ENCODE peak calls at places on chromosomes 2 and 18, in nine cellular contexts. D is GM10248, Q is heart left ventricle, Z is natural killer cell, G is pancreas, E is choroid plexus epithelial cell, K is cardiac fibroblast, P is psoas muscle, O is mesothelial cell of epicardium. M is an unnamed sample.

GRCh38 chr2:146659976-146660375 is 1184.9 kb upstream of the ACVR2A start:
- DNase-seq in E (peak), Q (no peak), K (no peak), G (no peak), P (no peak), D (no peak), O (no peak), Z (no peak), M (no peak)

GRCh38 chr2:181891966-181892794 is 650 bp downstream of the ITPRID2 start:
- DNase-seq in Q (peak), K (peak), Z (peak), G (peak), E (peak), O (peak), P (peak), D (peak), M (peak)

GRCh38 chr2:75035444-75036353 is 77.3 kb downstream of the POLE4 start:
- DNase-seq in K (peak), Q (no peak), G (no peak), E (peak), O (no peak), P (no peak), Z (no peak), D (no peak), M (no peak)

GRCh38 chr18:48371854-48372598 is 37.2 kb downstream of the ZBTB7C start:
- DNase-seq in E (no peak), P (no peak), O (no peak), G (no peak), K (no peak), D (no peak), Q (no peak), Z (no peak), M (peak)

GRCh38 chr2:71989671-71990070 is 158.0 kb downstream of the CYP26B1 start:
- DNase-seq in Q (no peak), G (no peak), Z (no peak), K (no peak), E (no peak), P (no peak), O (no peak), D (no peak), M (no peak)

GRCh38 chr2:27870724-27871123 is 19.5 kb downstream of the RBKS start:
- DNase-seq in P (no peak), Z (no peak), Q (no peak), G (no peak), O (no peak), E (no peak), D (no peak), K (no peak), M (no peak)

GRCh38 chr2:233259745-233260144 is 8.3 kb downstream of the ATG16L1 start:
- DNase-seq in K (no peak), G (no peak), D (no peak), P (no peak), Q (no peak), Z (no peak), O (no peak), E (no peak), M (no peak)

GRCh38 chr2:96864343-96865091 is 5.4 kb downstream of the SEMA4C start:
- DNase-seq in G (no peak), Q (no peak), D (no peak), Z (no peak), O (no peak), K (no peak), E (no peak), P (peak), M (no peak)

GRCh38 chr2:46298522-46299351 is 1.5 kb downstream of the EPAS1 start:
- DNase-seq in Q (peak), O (peak), D (peak), Z (peak), P (peak), E (peak), G (peak), K (peak), M (no peak)

GRCh38 chr2:157304811-157305712 is 20.6 kb downstream of the ERMN start:
- DNase-seq in Q (no peak), K (peak), G (no peak), D (no peak), Z (no peak), P (no peak), E (peak), O (no peak), M (no peak)

GRCh38 chr18:49565656-49566055 is 3.8 kb downstream of the LIPG start:
- DNase-seq in Z (no peak), P (no peak), E (peak), G (peak), K (peak), D (no peak), O (no peak), Q (peak), M (no peak)

GRCh38 chr2:79040967-79041582 is 15.6 kb downstream of the REG3G start:
- DNase-seq in K (no peak), P (no peak), D (no peak), E (no peak), O (no peak), Z (no peak), Q (no peak), G (no peak), M (no peak)

GRCh38 chr18:77080283-77080682 is 52.3 kb downstream of the MBP start:
- DNase-seq in E (no peak), Z (peak), D (no peak), O (no peak), K (no peak), P (no peak), G (no peak), Q (no peak), M (no peak)

GRCh38 chr2:96159084-96159830 is 14.0 kb upstream of the DUSP2 start:
- DNase-seq in Z (no peak), D (peak), P (no peak), K (no peak), Q (no peak), E (no peak), G (no peak), O (no peak), M (no peak)

GRCh38 chr2:86673976-86674670 is 46.0 kb upstream of the RMND5A start:
- DNase-seq in Q (no peak), K (peak), Z (no peak), O (no peak), G (no peak), D (no peak), E (peak), P (no peak), M (no peak)

GRCh38 chr2:31980674-31981356 is 30.0 kb downstream of the MEMO1 start:
- DNase-seq in E (peak), K (peak), Z (no peak), Q (no peak), D (peak), P (no peak), G (no peak), O (no peak), M (no peak)

GRCh38 chr2:72780483-72780882 is 45.4 kb downstream of the EXOC6B start:
- DNase-seq in O (no peak), K (peak), P (no peak), Q (no peak), E (peak), D (no peak), G (no peak), Z (no peak), M (no peak)

GRCh38 chr18:8367217-8367988 is 241.8 kb upstream of the RAB12 start:
- DNase-seq in P (peak), G (peak), K (peak), E (peak), Q (peak), Z (no peak), D (peak), O (peak), M (no peak)

GRCh38 chr2:235555356-235555755 is 61.5 kb downstream of the AGAP1 start:
- DNase-seq in Q (no peak), Z (no peak), P (no peak), E (no peak), O (no peak), D (no peak), K (no peak), G (peak), M (no peak)

GRCh38 chr2:230816735-230817134 is 48.0 kb upstream of the ITM2C start:
- DNase-seq in Z (no peak), G (peak), K (no peak), Q (no peak), O (no peak), E (no peak), D (no peak), P (peak), M (no peak)

GRCh38 chr2:33497177-33497787 is 20.8 kb downstream of the RASGRP3 start:
- DNase-seq in Z (no peak), K (peak), P (no peak), E (peak), O (no peak), D (peak), G (no peak), Q (no peak), M (no peak)

GRCh38 chr2:165064743-165065142 is 109.4 kb upstream of the SLC38A11 start:
- DNase-seq in E (no peak), O (no peak), D (no peak), Q (no peak), Z (no peak), G (no peak), K (no peak), P (no peak), M (no peak)

GRCh38 chr2:98236935-98237334 is 109.3 kb upstream of the CNGA3 start:
- DNase-seq in D (no peak), P (no peak), G (no peak), Z (no peak), O (no peak), K (no peak), E (no peak), Q (no peak), M (no peak)

GRCh38 chr2:40758778-40759177 is 306.9 kb upstream of the SLC8A1 start:
- DNase-seq in O (no peak), D (no peak), K (peak), G (no peak), E (no peak), Z (no peak), P (no peak), Q (no peak), M (no peak)

GRCh38 chr2:40754912-40755311 is 303.0 kb upstream of the SLC8A1 start:
- DNase-seq in Z (no peak), P (no peak), O (no peak), G (no peak), D (no peak), Q (no peak), K (no peak), E (no peak), M (no peak)

DNA sequence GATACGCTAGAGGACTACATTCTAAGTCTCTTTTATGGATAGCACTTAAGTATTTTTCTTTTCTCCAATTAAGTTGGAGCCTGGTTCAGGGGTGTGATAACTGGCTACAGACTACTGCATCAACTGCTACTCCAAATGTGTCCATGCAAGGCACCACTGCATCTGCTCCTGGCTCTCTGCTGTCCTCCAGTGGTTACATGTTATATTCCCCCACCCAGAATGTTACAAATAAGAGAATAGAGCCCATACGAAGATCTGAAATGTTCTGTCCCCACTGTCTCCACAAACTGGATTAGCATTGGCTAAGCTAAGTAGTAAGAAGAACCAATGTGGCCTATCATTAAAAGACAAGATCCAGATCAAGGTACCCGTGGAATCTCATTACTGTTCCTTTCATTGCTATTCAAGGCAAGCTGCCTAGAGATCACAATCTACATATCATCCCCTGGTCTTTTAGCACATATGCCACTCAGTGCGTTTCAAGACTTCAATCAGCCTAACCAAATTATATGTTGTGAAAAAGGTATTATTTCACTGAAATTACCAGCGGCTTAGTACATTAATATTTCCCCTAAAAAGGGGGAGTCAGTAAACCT is 308.3 kb upstream of the SLC8A1 start:
- DNase-seq in Q (peak), Z (no peak), E (peak), D (no peak), K (peak), G (no peak), P (no peak), O (no peak), M (no peak)
- TF ChIP-seq CTCF in Q (peak), Z (no peak), E (peak), D (peak), K (peak), G (peak), P (peak), O (no peak), M (peak)

GRCh38 chr2:20106746-20107145 is 55.3 kb upstream of the LAPTM4A start:
- DNase-seq in Z (peak), O (peak), G (peak), Q (peak), P (no peak), K (no peak), D (no peak), E (peak), M (no peak)

GRCh38 chr2:20100711-20101110 is 49.3 kb upstream of the LAPTM4A start:
- DNase-seq in P (no peak), Z (no peak), K (no peak), G (no peak), E (no peak), Q (no peak), D (no peak), O (no peak), M (no peak)

GRCh38 chr2:20099780-20100179 is 48.4 kb upstream of the LAPTM4A start:
- DNase-seq in E (no peak), G (no peak), D (no peak), K (no peak), Q (no peak), O (no peak), Z (no peak), P (no peak), M (no peak)

GRCh38 chr2:20104900-20105545 is 53.6 kb upstream of the LAPTM4A start:
- DNase-seq in E (no peak), O (no peak), G (no peak), P (no peak), Z (no peak), D (no peak), K (no peak), Q (no peak), M (no peak)

GRCh38 chr2:20103514-20103913 is 52.1 kb upstream of the LAPTM4A start:
- DNase-seq in K (peak), E (peak), O (no peak), Z (no peak), Q (no peak), G (no peak), D (no peak), P (no peak), M (no peak)
- TF ChIP-seq CTCF in K (peak), E (no peak), O (peak), Z (no peak), Q (no peak), G (no peak), D (peak), P (no peak), M (peak)

GRCh38 chr18:58541137-58541788 is 87.6 kb downstream of the ALPK2 start:
- DNase-seq in K (peak), P (no peak), D (no peak), O (no peak), E (peak), G (no peak), Q (no peak), Z (no peak), M (no peak)
- TF ChIP-seq CTCF in K (peak), P (peak), D (no peak), O (no peak), E (peak), G (no peak), Q (peak), Z (peak), M (no peak)

GRCh38 chr2:10913501-10914271 is 2.0 kb downstream of the KCNF1 start:
- DNase-seq in E (no peak), K (no peak), P (no peak), O (no peak), D (no peak), G (no peak), Z (no peak), Q (no peak), M (no peak)

GRCh38 chr2:10915236-10915635 is 3.5 kb downstream of the KCNF1 start:
- DNase-seq in Z (no peak), E (no peak), K (no peak), G (no peak), P (no peak), D (no peak), Q (no peak), O (no peak), M (no peak)

GRCh38 chr2:10912796-10913445 is 1.2 kb downstream of the KCNF1 start:
- DNase-seq in D (no peak), Q (no peak), P (no peak), E (no peak), G (no peak), K (no peak), Z (no peak), O (no peak), M (no peak)

GRCh38 chr2:10915731-10916331 is 4.1 kb downstream of the KCNF1 start:
- DNase-seq in O (no peak), K (no peak), D (no peak), G (no peak), Q (no peak), E (no peak), Z (no peak), P (no peak), M (no peak)

DNA sequence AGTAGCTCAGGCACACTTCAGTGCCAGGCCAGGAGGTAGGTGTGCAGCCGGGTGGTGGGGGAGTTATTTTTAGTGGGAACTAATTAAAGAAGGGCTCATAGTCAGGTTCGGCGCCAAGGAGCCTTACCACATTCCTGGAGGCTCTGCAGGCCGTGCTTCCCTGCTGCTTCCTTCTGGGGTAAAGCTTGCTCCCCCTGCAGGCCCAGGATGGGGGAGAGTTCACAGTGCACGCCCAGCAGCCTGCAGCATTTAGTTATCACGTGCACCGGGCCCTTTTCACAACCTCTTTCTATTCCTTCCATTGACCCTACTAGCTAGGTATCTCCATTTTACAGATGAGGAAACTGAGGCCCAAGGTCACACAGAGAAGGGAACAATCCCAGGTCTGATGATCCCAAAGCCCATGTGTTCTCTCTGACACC is 2.5 kb downstream of the KCNF1 start:
- DNase-seq in G (no peak), O (no peak), Z (no peak), D (no peak), P (no peak), E (peak), K (no peak), Q (no peak), M (no peak)
- TF ChIP-seq CTCF in G (no peak), O (no peak), Z (no peak), D (peak), P (no peak), E (peak), K (no peak), Q (no peak), M (peak)

DNA sequence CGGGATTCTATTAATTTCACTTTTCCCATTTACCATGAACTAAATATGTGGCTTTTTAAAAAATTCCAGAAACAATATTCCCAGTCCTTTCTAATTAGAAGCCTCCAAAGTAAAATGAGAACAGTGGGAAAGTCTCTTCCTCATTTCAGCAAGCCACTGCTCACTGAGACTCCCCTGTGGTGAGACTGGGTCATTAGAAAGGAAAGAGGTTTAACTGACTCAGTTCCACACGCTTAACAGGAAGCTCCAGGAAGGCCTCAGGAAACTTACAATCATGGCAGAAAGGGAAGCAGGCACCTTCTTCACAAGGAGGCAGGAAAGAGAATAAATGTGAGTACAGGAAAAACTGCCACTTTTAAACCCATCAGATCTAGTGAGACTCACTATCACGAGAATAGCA is 258.9 kb upstream of the CHAC2 start:
- DNase-seq in D (no peak), O (no peak), Z (no peak), Q (no peak), G (no peak), P (no peak), K (no peak), E (peak), M (no peak)
- TF ChIP-seq CTCF in D (no peak), O (no peak), Z (no peak), Q (no peak), G (no peak), P (no peak), K (no peak), E (no peak), M (no peak)

DNA sequence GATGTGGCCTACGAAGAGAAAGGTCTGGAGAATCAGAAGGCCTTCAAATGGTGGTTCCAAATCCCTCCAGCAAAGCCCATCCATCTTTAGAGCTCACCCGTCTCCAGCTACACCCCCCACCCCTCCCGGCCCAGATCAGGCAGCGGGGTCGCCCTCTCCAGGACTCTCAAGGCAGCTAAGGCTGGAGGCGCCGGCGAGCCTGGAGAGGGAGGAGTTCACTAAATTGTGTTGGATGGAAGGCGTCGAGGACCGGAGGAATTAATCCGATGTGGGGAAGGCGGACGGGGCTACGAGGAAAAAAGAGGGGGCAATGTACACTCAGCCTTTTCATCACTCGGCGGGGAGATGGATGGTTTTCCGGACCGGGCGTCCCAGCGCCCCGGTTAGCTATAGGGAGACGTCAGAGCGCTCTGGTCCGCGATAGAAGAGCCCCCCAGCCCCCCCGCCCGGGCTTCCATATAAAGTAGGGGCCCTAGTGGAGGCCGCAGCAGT is at the start of gene GRP:
- DNase-seq in K (no peak), P (no peak), Z (no peak), D (no peak), O (no peak), E (no peak), G (peak), Q (no peak), M (no peak)
- TF ChIP-seq CTCF in K (no peak), P (no peak), Z (no peak), D (no peak), O (no peak), E (no peak), G (no peak), Q (no peak), M (peak)

GRCh38 chr18:13103366-13103765 is 112.2 kb downstream of the CEP192 start:
- DNase-seq in D (no peak), Z (no peak), O (no peak), G (no peak), Q (no peak), P (no peak), K (no peak), E (peak), M (no peak)
- TF ChIP-seq CTCF in D (no peak), Z (peak), O (peak), G (no peak), Q (peak), P (no peak), K (peak), E (peak), M (peak)

GRCh38 chr18:32677578-32677977 is 95.2 kb downstream of the KLHL14 start:
- DNase-seq in K (no peak), O (no peak), Z (no peak), Q (no peak), G (no peak), D (no peak), P (no peak), E (no peak), M (no peak)

GRCh38 chr18:32684940-32685339 is 87.9 kb downstream of the KLHL14 start:
- DNase-seq in O (no peak), Z (no peak), D (no peak), P (no peak), K (no peak), E (no peak), Q (no peak), G (no peak), M (no peak)

GRCh38 chr18:32688821-32689220 is 84.0 kb downstream of the KLHL14 start:
- DNase-seq in Q (no peak), E (no peak), K (no peak), D (no peak), O (no peak), P (no peak), Z (no peak), G (no peak), M (no peak)

GRCh38 chr18:32683044-32683443 is 89.8 kb downstream of the KLHL14 start:
- DNase-seq in O (no peak), G (no peak), E (no peak), Z (no peak), K (no peak), D (no peak), Q (no peak), P (no peak), M (no peak)
- TF ChIP-seq CTCF in O (no peak), G (no peak), E (no peak), Z (no peak), K (no peak), D (no peak), Q (no peak), P (no peak), M (peak)

DNA sequence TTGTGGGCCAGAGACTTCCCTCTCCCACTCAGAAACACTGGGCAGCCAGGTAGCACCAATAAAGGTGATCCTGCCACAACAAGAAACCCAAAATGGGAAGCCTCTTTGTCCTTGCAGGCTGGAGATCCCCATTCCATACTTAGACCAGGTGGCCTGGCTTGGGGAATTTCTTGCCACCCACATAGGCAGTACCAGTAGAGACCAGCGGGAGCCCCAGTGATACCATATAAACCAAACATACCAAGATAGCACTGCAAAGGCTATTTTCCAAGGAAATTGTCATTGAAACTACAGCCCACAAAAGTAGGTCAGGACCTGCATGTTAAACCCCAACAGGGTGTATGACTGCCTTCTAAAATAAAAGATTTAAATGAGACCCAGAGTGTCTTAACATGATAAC is 171.6 kb downstream of the DIS3L2 start:
- DNase-seq in Q (no peak), P (no peak), O (no peak), G (no peak), E (peak), K (no peak), D (no peak), Z (no peak), M (no peak)
- TF ChIP-seq CTCF in Q (no peak), P (no peak), O (no peak), G (no peak), E (peak), K (peak), D (peak), Z (no peak), M (peak)

M was measured in type B pancreatic cell.